ENCODE peak calls at places on chromosomes 6 and 20, in four cellular contexts. E is PC-3, U is thoracic aorta, Y is WERI-Rb-1. C is an unnamed sample.
A peak's percentile ranks its signal among the peaks of the same experiment; 100 is the strongest.

GRCh38 chr6:81749704-81750103 is 2.8 kb downstream of the TENT5A start:
- DNase-seq in U (no peak), Y (no peak), E (no peak), C (no peak)

GRCh38 chr20:25706793-25707192 is 10.1 kb upstream of the ZNF337 start:
- DNase-seq in E (no peak), U (no peak), Y (no peak), C (no peak)

GRCh38 chr6:145502417-145502816 is 232.9 kb downstream of the EPM2A start:
- DNase-seq in Y (no peak), E (peak; percentile 11), U (no peak), C (no peak)

GRCh38 chr6:144659202-144659731 is 374.1 kb downstream of the UTRN start:
- DNase-seq in E (no peak), U (no peak), Y (no peak), C (no peak)

GRCh38 chr6:89602713-89603112 is 35.8 kb downstream of the LYRM2 start:
- DNase-seq in E (no peak), U (no peak), Y (no peak), C (no peak)

GRCh38 chr20:49676581-49677291 is 36.9 kb downstream of the B4GALT5 start:
- DNase-seq in E (peak; percentile 94), Y (no peak), U (no peak), C (peak; percentile 70)

GRCh38 chr20:17225891-17226409 is 890 bp upstream of the PCSK2 start:
- DNase-seq in U (no peak), E (no peak), Y (peak; percentile 59), C (no peak)

GRCh38 chr6:89411019-89411268 is 1.1 kb downstream of the RRAGD start:
- DNase-seq in E (no peak), Y (no peak), U (no peak), C (no peak)

GRCh38 chr6:111230351-111231077 is 143.2 kb downstream of the SLC16A10 start:
- DNase-seq in Y (no peak), E (no peak), U (no peak), C (peak; percentile 77)

GRCh38 chr6:13702809-13703302 is 8.8 kb downstream of the RANBP9 start:
- DNase-seq in U (no peak), E (no peak), Y (no peak), C (no peak)

GRCh38 chr20:9617062-9617461 is 102.7 kb downstream of the LAMP5 start:
- DNase-seq in U (no peak), E (peak; percentile 89), Y (peak; percentile 48), C (peak; percentile 44)

GRCh38 chr6:169793408-169793807 is 42.0 kb downstream of the ERMARD start:
- DNase-seq in U (no peak), Y (no peak), E (no peak), C (no peak)

GRCh38 chr6:133432021-133432989 is 191.1 kb downstream of the EYA4 start:
- DNase-seq in U (no peak), Y (no peak), E (no peak), C (no peak)

GRCh38 chr20:25484911-25485511 is 77.5 kb downstream of the GINS1 start:
- DNase-seq in Y (no peak), U (no peak), E (peak; percentile 77), C (no peak)

GRCh38 chr6:100266512-100266911 is 198.2 kb downstream of the SIM1 start:
- DNase-seq in U (no peak), E (no peak), Y (no peak), C (no peak)

GRCh38 chr20:9235518-9235917 is 166.6 kb downstream of the PLCB4 start:
- DNase-seq in U (no peak), E (peak; percentile 83), Y (no peak), C (peak; percentile 89)

GRCh38 chr20:22438926-22439325 is 145.4 kb downstream of the FOXA2 start:
- DNase-seq in U (no peak), Y (no peak), E (peak; percentile 34), C (no peak)
- TF ChIP-seq CTCF in U (no peak), Y (peak; percentile 40), E (peak; percentile 55), C (no peak)

GRCh38 chr20:23085415-23086055 is 589 bp downstream of the CD93 start:
- DNase-seq in U (no peak), Y (no peak), E (no peak), C (no peak)
- H3K4me3 ChIP-seq in U (peak overlapping the region; percentile 61), Y (no peak overlapping the region), E (no peak overlapping the region), C (no peak overlapping the region)

DNA sequence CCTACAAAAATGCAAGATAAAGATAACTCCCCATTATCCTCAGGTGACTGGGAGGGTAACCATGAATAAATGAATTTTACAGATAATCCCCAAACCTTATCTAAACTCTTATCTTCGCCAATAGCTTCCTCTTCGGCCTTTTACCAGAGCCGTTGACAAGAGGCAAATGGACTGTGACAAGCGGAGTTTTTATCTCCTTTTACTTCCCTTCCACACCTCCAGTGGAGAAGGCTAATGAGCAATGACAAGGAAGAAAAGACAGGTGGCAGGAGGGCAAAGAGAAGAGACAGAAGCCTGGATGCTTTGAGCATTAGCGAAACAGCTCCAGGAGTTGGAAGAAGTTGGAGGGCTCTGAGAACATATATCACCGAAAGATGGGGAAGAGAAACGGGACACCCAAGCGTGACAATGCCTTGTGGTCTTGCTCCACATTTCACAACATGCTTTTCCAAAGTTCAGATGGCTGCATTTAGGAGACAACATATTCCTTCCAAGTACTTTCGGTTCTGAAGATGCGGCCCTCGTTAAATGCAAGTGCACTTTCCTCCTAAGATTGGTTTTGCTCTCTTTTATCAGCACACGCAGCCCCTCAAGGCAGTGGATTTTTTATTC is 69.2 kb downstream of the PRDM1 start:
- DNase-seq in Y (no peak), U (no peak), E (no peak), C (peak; percentile 60)
- TF ChIP-seq CTCF in Y (no peak), U (no peak), E (no peak), C (peak; percentile 17)

GRCh38 chr6:317452-318144 is 25.3 kb downstream of the DUSP22 start:
- DNase-seq in E (no peak), U (no peak), Y (no peak), C (no peak)
- H3K4me3 ChIP-seq in E (no peak overlapping the region), U (no peak overlapping the region), Y (no peak overlapping the region), C (no peak overlapping the region)

GRCh38 chr6:115004982-115005381 is 662.2 kb upstream of the HS3ST5 start:
- DNase-seq in E (no peak), Y (no peak), U (no peak), C (peak; percentile 64)
- TF ChIP-seq CTCF in E (no peak), Y (no peak), U (no peak), C (no peak)

DNA sequence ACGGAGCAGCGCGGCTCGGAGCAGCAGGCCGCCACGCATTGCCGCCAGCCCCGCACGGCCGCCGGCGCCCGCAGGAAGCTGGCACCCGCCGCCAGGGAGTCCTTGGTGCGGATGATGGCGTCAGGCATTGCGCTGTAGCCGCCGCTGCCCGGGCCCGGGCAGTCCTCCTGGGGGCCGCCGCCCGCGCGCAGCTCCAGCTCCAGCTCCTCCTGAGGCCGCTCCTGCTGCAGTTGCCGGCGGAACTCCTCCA is 638 bp downstream of the LRP11 start:
- DNase-seq in U (no peak), E (no peak), Y (no peak), C (no peak)
- H3K4me3 ChIP-seq in U (peak overlapping the region; percentile 86), E (peak overlapping the region; percentile 79), Y (peak overlapping the region; percentile 75), C (peak overlapping the region; percentile 82)

GRCh38 chr6:7424967-7425807 is 35.6 kb downstream of the RIOK1 start:
- DNase-seq in U (no peak), E (peak; percentile 77), Y (no peak), C (peak; percentile 42)
- TF ChIP-seq CTCF in U (no peak), E (peak; percentile 72), Y (peak; percentile 58), C (peak; percentile 49)

DNA sequence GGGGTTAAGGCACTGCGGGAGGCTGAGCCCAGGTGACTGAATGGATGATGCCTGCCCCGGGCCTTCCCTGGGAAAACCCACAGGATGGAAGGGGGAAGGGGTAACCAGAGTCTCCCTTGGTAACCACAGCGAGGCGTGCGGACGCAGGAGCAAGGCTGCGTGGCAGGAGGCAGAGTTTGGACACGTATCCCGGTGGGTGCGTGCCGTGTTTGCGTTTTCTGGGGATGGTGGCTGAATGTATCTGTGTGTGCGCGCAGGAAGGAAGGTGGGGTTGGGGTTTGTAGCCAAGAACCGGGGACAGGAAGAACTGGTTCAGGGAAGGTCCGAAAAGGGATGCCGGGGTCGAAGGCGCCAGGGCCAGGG is 1.8 kb downstream of the MDGA1 start:
- DNase-seq in Y (no peak), U (no peak), E (peak; percentile 12), C (no peak)
- H3K4me3 ChIP-seq in Y (peak overlapping the region; percentile 79), U (peak overlapping the region; percentile 81), E (peak overlapping the region; percentile 85), C (peak overlapping the region; percentile 80)

GRCh38 chr6:79608334-79609224 is 22.6 kb upstream of the SH3BGRL2 start:
- DNase-seq in Y (no peak), U (no peak), E (peak; percentile 21), C (no peak)
- TF ChIP-seq CTCF in Y (no peak), U (no peak), E (no peak), C (no peak)

DNA sequence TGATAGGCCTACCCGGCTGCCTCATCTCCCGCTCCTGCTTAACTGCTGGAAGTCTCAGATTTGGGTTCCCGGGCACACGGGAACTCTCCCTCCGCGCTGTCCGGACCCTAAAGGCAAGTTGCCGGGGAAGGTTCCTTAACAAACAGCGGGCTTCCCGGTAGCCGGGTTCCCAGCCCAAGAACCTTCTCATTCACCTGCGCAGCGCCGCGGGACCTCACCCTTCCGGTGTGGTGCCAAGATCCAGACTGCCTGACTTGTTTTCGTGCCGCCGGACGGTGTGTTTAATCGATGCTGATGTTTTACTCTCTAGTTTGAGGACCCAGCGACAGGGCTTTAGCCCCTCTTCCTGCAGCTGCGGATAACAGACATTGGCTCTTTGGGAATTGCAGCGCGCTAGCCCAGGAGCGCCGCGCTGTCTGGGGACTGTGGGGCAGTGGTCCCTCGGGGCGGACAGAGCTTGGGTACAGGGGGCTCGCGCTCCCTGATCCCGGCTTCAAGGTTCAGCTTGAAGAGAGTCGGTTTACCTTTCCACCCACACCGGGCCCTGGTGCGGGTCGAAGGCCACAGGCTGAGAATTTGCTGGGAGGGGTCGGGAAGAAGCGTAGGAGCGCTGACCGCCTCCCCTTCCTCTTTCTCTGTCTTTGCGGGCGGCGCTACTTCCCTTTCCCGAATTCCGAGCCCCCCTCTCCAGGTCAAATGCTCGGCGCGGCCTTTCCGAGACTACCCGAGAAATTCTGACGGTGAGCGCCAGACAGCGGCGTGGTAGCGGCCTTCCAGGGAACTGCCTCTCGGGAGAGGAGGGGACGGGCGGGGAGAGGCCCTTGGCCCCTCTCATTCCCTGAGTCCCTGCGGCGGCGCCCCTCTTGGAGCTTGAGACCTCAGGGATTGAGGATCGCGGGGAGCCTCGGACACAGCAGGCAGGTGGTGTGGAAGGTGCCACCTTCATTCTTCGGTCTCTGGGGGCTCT is 17.2 kb downstream of the ABT1 start:
- DNase-seq in Y (peak; percentile 33), E (no peak), U (no peak), C (no peak)
- H3K4me3 ChIP-seq in Y (peak overlapping the region; percentile 29), E (no peak overlapping the region), U (peak overlapping the region; percentile 62), C (no peak overlapping the region)